ENCODE peak calls at places on chromosomes 12 and 14, in seven cellular contexts. K, L, Q, F, N, W and C are unnamed samples.
A peak's percentile ranks its signal among the peaks of the same experiment; 100 is the strongest.

GRCh38 chr14:32012571-32012970 is 64.5 kb upstream of the ARHGAP5 start:
- DNase-seq in K (no peak), N (no peak), L (no peak), Q (no peak), W (no peak), F (no peak), C (no peak)

GRCh38 chr12:95733156-95733825 is 57.3 kb downstream of the NTN4 start:
- DNase-seq in L (peak; percentile 78), W (no peak), F (peak; percentile 82), N (peak; percentile 57), Q (no peak), K (no peak), C (no peak)

GRCh38 chr14:103705158-103705523 is 10.1 kb downstream of the XRCC3 start:
- DNase-seq in K (no peak), F (no peak), N (no peak), Q (peak; percentile 92), W (no peak), L (no peak), C (no peak)

GRCh38 chr14:67166450-67166853 is 22.8 kb upstream of the GARIN2 start:
- DNase-seq in L (peak; percentile 77), Q (no peak), F (peak; percentile 27), W (peak; percentile 51), N (peak; percentile 21), K (no peak), C (no peak)

GRCh38 chr14:58607571-58608317 is 30.0 kb upstream of the DACT1 start:
- DNase-seq in F (peak; percentile 42), Q (no peak), W (no peak), N (peak; percentile 45), L (peak; percentile 84), K (no peak), C (no peak)

GRCh38 chr12:64633940-64634337 is 23.6 kb downstream of the RASSF3 start:
- DNase-seq in F (no peak), L (peak; percentile 83), K (no peak), Q (peak; percentile 77), W (peak; percentile 84), N (peak; percentile 69), C (no peak)

GRCh38 chr12:133129368-133130037 is 571 bp downstream of the ZNF891 start:
- DNase-seq in K (no peak), N (no peak), F (no peak), L (peak; percentile 35), W (no peak), Q (no peak), C (no peak)

GRCh38 chr12:54386781-54387467 is 2.4 kb upstream of the ZNF385A start:
- DNase-seq in K (no peak), L (no peak), F (no peak), W (no peak), N (no peak), Q (no peak), C (no peak)

GRCh38 chr14:92321701-92322100 is 1.3 kb upstream of the SLC24A4 start:
- DNase-seq in L (no peak), K (no peak), F (no peak), Q (no peak), N (no peak), W (no peak), C (no peak)

GRCh38 chr12:6866920-6867406 is 368 bp upstream of the TPI1 start:
- DNase-seq in L (peak; percentile 24), K (no peak), N (no peak), Q (peak; percentile 44), W (peak; percentile 17), F (no peak), C (no peak)

GRCh38 chr14:99478133-99478532 is 2.5 kb downstream of the SETD3 start:
- DNase-seq in W (no peak), Q (no peak), K (no peak), L (no peak), F (no peak), N (no peak), C (no peak)

GRCh38 chr14:99479160-99479902 is 1.3 kb downstream of the SETD3 start:
- DNase-seq in L (no peak), K (no peak), Q (no peak), W (no peak), N (no peak), F (no peak), C (no peak)

GRCh38 chr14:99480856-99481744 is at the start of the genes CCNK and SETD3:
- DNase-seq in Q (peak; percentile 100), F (peak; percentile 99), N (peak; percentile 100), L (peak; percentile 99), W (peak; percentile 100), K (peak; percentile 100), C (peak; percentile 100)

GRCh38 chr14:99481745-99482099 is 513 bp downstream of the CCNK start:
- DNase-seq in W (peak; percentile 6), N (peak; percentile 46), L (peak; percentile 25), F (no peak), Q (no peak), K (no peak), C (no peak)

DNA sequence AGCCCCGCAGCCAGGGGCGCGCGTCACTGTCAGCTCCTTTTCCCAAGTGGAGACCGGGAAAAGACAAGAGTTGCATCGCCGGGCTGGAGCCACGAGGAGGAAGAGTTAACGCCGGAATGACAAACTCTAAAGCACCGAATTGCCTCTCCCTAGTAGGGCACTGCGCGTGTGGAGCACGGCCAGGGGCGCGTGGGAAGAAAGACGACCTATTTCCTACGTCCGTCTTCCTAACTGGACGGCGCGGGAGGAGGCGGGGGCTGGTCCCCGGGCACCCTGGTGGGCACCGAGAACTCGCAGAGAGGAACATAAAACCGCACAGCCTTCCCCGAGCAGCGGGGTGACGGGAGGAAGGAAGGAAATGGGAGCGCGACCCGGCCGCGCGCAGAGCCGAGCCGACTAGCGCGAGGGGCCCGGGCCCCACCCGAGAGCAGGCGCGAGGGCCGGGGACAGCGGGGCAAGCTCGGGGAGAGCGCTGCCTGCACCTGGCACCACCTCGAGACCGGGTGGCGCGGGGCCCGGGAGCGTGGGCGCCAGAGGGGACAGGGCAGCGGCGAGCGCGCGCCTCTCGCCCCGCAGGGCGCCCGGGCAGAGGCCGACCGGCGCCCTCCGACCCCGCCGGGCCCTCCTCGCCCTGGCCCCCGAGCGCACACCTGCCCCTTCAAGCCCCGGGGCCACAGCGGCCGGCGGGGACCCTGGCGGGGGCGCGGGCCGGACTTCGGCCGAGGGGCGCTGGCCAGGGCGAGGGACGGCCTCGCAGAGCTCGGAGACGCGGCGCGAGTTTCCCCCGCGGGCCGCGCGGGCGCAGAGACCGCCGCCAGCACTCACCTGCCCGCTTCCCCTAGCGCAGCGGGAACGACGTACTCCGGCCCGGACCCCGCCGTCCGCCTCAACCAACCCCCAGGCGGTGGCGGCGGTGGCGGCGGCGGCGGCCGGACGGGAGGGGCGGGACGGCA is 480 bp downstream of the SETD3 start:
- DNase-seq in W (peak; percentile 29), L (peak; percentile 54), K (peak; percentile 12), N (peak; percentile 54), Q (peak; percentile 59), F (peak; percentile 16), C (no peak)
- TF ChIP-seq CTCF in W (no peak), L (no peak), K (no peak), N (no peak), Q (no peak), F (peak; percentile 27), C (peak; percentile 32)

DNA sequence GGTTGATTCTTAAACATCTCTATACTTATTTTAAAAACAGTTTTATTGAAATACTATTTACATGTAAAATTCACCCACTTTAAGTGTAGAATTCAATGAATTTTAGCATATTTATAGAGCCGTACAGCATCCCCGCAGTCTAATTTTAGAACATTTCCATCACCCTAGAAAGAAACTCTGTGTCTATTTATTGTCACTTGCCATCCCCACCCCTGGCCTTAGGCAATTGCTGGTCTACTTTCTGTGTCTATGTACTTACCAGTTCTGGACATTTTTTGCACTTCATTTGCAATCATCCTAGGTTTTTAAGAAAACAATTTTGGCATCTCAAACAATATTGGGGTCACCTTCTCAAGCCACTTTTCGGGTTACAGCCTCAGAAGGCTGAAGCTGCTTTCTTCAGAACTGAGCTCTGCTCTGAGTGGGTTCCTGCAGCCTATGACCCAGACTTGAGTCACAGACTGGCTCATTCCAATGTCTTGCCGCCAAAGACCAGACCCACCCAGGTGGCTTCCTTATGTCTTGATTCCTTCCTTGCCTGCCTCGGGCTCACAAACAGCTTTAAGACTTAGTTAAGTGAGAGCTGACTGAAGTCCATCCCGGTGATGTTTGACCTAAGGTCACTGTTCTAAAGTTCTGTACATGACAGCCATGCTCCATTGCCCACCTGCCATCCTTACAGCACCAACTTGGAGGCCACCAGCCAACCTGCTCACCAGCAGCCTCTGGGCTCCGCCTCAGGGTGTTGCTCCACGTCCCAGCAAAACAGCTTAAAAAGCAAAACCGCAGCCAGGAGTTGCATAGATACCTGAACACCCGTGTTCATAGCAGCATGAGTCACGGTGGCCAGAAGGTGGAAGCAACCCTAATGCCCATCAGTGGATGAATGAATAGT is 131.5 kb downstream of the CHST11 start:
- DNase-seq in F (no peak), Q (no peak), W (peak; percentile 45), K (no peak), L (peak; percentile 98), N (peak; percentile 97), C (no peak)
- TF ChIP-seq CTCF in F (no peak), Q (no peak), W (no peak), K (no peak), L (no peak), N (no peak), C (no peak)

GRCh38 chr14:36408388-36408787 is 88.0 kb upstream of the MBIP start:
- DNase-seq in N (no peak), L (peak; percentile 7), K (no peak), W (no peak), Q (no peak), F (no peak), C (no peak)
- TF ChIP-seq CTCF in N (no peak), L (peak; percentile 41), K (no peak), W (no peak), Q (no peak), F (no peak), C (peak; percentile 46)

DNA sequence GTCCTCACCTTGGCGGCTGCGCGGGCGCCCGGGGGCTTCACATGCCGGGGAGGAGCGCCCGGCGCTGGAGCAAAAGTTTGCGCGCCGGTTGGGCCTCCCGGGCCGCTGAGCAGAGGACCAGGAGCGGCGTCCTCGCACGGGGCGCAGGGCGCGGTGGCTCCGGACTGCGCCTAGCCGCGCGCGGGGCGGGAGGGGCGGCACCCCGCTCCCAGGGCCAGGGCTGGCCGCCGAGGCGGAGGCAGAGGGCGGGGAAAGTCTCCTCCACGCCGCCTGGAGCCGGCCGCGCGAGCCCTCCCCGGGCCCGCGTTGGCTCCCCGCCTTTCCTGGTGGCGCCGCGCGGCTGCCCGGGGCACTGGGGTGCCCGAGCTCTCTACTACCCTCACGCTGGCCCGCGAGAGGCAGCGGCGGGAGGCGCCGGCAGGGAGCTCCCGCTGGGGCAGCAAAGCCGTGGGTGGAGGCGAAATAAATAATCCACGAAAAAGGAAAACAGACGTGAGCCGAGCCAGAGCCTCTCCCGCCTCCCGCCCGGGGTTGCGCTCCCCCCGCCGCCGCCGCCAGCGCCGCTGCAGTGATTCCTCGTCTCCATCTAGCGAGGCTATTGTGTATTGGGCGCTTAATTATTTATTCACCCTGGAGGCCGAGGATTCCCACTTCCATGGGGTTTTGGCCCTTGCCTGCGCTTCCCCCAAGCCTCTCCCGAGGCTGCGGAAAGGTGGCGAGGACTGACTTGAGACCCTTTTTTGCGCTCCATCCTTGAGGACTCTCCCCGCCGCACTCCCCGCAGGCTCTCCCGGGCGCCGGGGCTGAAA is 476 bp upstream of the PRIMA1 start:
- DNase-seq in L (peak; percentile 12), F (no peak), N (peak; percentile 55), K (no peak), Q (no peak), W (peak; percentile 20), C (peak; percentile 71)
- TF ChIP-seq CTCF in L (peak; percentile 26), F (no peak), N (peak; percentile 38), K (no peak), Q (peak; percentile 12), W (no peak), C (peak; percentile 48)

DNA sequence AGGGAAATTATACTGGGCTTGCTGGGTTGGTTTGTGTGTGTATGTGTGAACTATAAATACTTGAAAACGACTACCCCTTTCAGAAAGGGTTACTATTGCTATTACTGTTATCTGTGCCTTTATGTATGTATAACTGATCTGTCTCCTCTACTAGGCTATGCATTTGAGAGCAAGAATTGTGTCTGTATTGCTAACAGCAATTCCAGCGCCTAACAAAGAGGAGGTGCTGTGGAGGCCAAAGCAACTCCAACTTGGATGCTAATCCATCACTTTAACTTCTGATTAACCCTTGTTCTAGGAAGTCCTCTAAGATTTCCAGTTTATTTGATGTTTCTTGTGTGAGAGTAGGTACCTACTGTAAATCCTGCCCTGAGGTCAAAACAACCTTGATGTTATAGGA is 313.9 kb downstream of the PCNX1 start:
- DNase-seq in W (no peak), F (no peak), Q (no peak), K (no peak), N (no peak), L (no peak), C (no peak)
- TF ChIP-seq CTCF in W (no peak), F (no peak), Q (no peak), K (no peak), N (no peak), L (peak; percentile 27), C (peak; percentile 33)